ENCODE peak calls at places on chromosome 5, in nine cellular contexts. One of them, this sample, is unnamed.

GRCh38 chr5:168706655-168707069 is 127.5 kb upstream of the PANK3 start:
- DNase-seq in HT-29: peak
- DNase-seq in GDM1: no peak
- DNase-seq in NCI-H510A: no peak
- DNase-seq in stimulated activated CD4-positive, alpha-beta T cell treated with anti-CD3 and anti-CD28 coated beads, Interleukin-12 subunit alpha, Interleukin-12 subunit beta, amount 100 ng/mL, for 24 hours: no peak
- DNase-seq in A549: peak
- DNase-seq in astrocyte: peak
- DNase-seq in activated naive CD4-positive, alpha-beta T cell treated with anti-CD3 and anti-CD28 coated beads, Interleukin-2, amount 10 ng/mL, durations not matched to agents 7 days and 5 days: peak
- DNase-seq in cardiac muscle cell: peak
- DNase-seq in this sample: peak

GRCh38 chr5:73792687-73793320 is 166.8 kb downstream of the ARHGEF28 start:
- DNase-seq in HT-29: peak
- DNase-seq in GDM1: peak
- DNase-seq in cardiac muscle cell: peak
- DNase-seq in stimulated activated CD4-positive, alpha-beta T cell treated with anti-CD3 and anti-CD28 coated beads, Interleukin-12 subunit alpha, Interleukin-12 subunit beta, amount 100 ng/mL, for 24 hours: peak
- DNase-seq in NCI-H510A: no peak
- DNase-seq in astrocyte: peak
- DNase-seq in A549: peak
- DNase-seq in activated naive CD4-positive, alpha-beta T cell treated with anti-CD3 and anti-CD28 coated beads, Interleukin-2, amount 10 ng/mL, durations not matched to agents 7 days and 5 days: peak
- DNase-seq in this sample: peak

GRCh38 chr5:64299805-64300204 is 134.2 kb downstream of the RNF180 start:
- DNase-seq in HT-29: no peak
- DNase-seq in NCI-H510A: no peak
- DNase-seq in stimulated activated CD4-positive, alpha-beta T cell treated with anti-CD3 and anti-CD28 coated beads, Interleukin-12 subunit alpha, Interleukin-12 subunit beta, amount 100 ng/mL, for 24 hours: no peak
- DNase-seq in cardiac muscle cell: no peak
- DNase-seq in GDM1: no peak
- DNase-seq in astrocyte: peak
- DNase-seq in activated naive CD4-positive, alpha-beta T cell treated with anti-CD3 and anti-CD28 coated beads, Interleukin-2, amount 10 ng/mL, durations not matched to agents 7 days and 5 days: no peak
- DNase-seq in A549: no peak
- DNase-seq in this sample: no peak

GRCh38 chr5:66963559-66963971 is 233.0 kb downstream of the CD180 start:
- DNase-seq in activated naive CD4-positive, alpha-beta T cell treated with anti-CD3 and anti-CD28 coated beads, Interleukin-2, amount 10 ng/mL, durations not matched to agents 7 days and 5 days: no peak
- DNase-seq in astrocyte: peak
- DNase-seq in stimulated activated CD4-positive, alpha-beta T cell treated with anti-CD3 and anti-CD28 coated beads, Interleukin-12 subunit alpha, Interleukin-12 subunit beta, amount 100 ng/mL, for 24 hours: no peak
- DNase-seq in cardiac muscle cell: peak
- DNase-seq in GDM1: no peak
- DNase-seq in NCI-H510A: no peak
- DNase-seq in HT-29: no peak
- DNase-seq in A549: no peak
- DNase-seq in this sample: no peak

GRCh38 chr5:172148381-172148780 is 39.6 kb downstream of the STK10 start:
- DNase-seq in stimulated activated CD4-positive, alpha-beta T cell treated with anti-CD3 and anti-CD28 coated beads, Interleukin-12 subunit alpha, Interleukin-12 subunit beta, amount 100 ng/mL, for 24 hours: no peak
- DNase-seq in GDM1: no peak
- DNase-seq in activated naive CD4-positive, alpha-beta T cell treated with anti-CD3 and anti-CD28 coated beads, Interleukin-2, amount 10 ng/mL, durations not matched to agents 7 days and 5 days: no peak
- DNase-seq in A549: no peak
- DNase-seq in NCI-H510A: no peak
- DNase-seq in cardiac muscle cell: no peak
- DNase-seq in HT-29: no peak
- DNase-seq in astrocyte: no peak
- DNase-seq in this sample: no peak

GRCh38 chr5:33774323-33774722 is 117.5 kb downstream of the ADAMTS12 start:
- DNase-seq in HT-29: no peak
- DNase-seq in GDM1: no peak
- DNase-seq in A549: no peak
- DNase-seq in NCI-H510A: no peak
- DNase-seq in stimulated activated CD4-positive, alpha-beta T cell treated with anti-CD3 and anti-CD28 coated beads, Interleukin-12 subunit alpha, Interleukin-12 subunit beta, amount 100 ng/mL, for 24 hours: no peak
- DNase-seq in astrocyte: no peak
- DNase-seq in cardiac muscle cell: no peak
- DNase-seq in activated naive CD4-positive, alpha-beta T cell treated with anti-CD3 and anti-CD28 coated beads, Interleukin-2, amount 10 ng/mL, durations not matched to agents 7 days and 5 days: no peak
- DNase-seq in this sample: no peak

GRCh38 chr5:137706841-137707240 is 29.0 kb downstream of the KLHL3 start:
- DNase-seq in GDM1: no peak
- DNase-seq in cardiac muscle cell: no peak
- DNase-seq in HT-29: no peak
- DNase-seq in NCI-H510A: no peak
- DNase-seq in A549: no peak
- DNase-seq in astrocyte: peak
- DNase-seq in stimulated activated CD4-positive, alpha-beta T cell treated with anti-CD3 and anti-CD28 coated beads, Interleukin-12 subunit alpha, Interleukin-12 subunit beta, amount 100 ng/mL, for 24 hours: no peak
- DNase-seq in activated naive CD4-positive, alpha-beta T cell treated with anti-CD3 and anti-CD28 coated beads, Interleukin-2, amount 10 ng/mL, durations not matched to agents 7 days and 5 days: no peak
- DNase-seq in this sample: no peak

GRCh38 chr5:54959673-54960418 is 25.5 kb downstream of the ESM1 start:
- DNase-seq in HT-29: peak
- DNase-seq in astrocyte: no peak
- DNase-seq in GDM1: no peak
- DNase-seq in cardiac muscle cell: peak
- DNase-seq in A549: no peak
- DNase-seq in activated naive CD4-positive, alpha-beta T cell treated with anti-CD3 and anti-CD28 coated beads, Interleukin-2, amount 10 ng/mL, durations not matched to agents 7 days and 5 days: peak
- DNase-seq in stimulated activated CD4-positive, alpha-beta T cell treated with anti-CD3 and anti-CD28 coated beads, Interleukin-12 subunit alpha, Interleukin-12 subunit beta, amount 100 ng/mL, for 24 hours: no peak
- DNase-seq in NCI-H510A: no peak
- DNase-seq in this sample: peak

GRCh38 chr5:129094924-129095797 is 612 bp downstream of the ISOC1 start:
- DNase-seq in A549: peak
- DNase-seq in activated naive CD4-positive, alpha-beta T cell treated with anti-CD3 and anti-CD28 coated beads, Interleukin-2, amount 10 ng/mL, durations not matched to agents 7 days and 5 days: peak
- DNase-seq in HT-29: peak
- DNase-seq in NCI-H510A: peak
- DNase-seq in stimulated activated CD4-positive, alpha-beta T cell treated with anti-CD3 and anti-CD28 coated beads, Interleukin-12 subunit alpha, Interleukin-12 subunit beta, amount 100 ng/mL, for 24 hours: no peak
- DNase-seq in GDM1: peak
- DNase-seq in cardiac muscle cell: peak
- DNase-seq in astrocyte: peak
- DNase-seq in this sample: peak

GRCh38 chr5:170434953-170435605 is 45.9 kb upstream of the KCNMB1 start:
- DNase-seq in A549: peak
- DNase-seq in stimulated activated CD4-positive, alpha-beta T cell treated with anti-CD3 and anti-CD28 coated beads, Interleukin-12 subunit alpha, Interleukin-12 subunit beta, amount 100 ng/mL, for 24 hours: peak
- DNase-seq in astrocyte: peak
- DNase-seq in HT-29: peak
- DNase-seq in cardiac muscle cell: peak
- DNase-seq in NCI-H510A: no peak
- DNase-seq in GDM1: no peak
- DNase-seq in activated naive CD4-positive, alpha-beta T cell treated with anti-CD3 and anti-CD28 coated beads, Interleukin-2, amount 10 ng/mL, durations not matched to agents 7 days and 5 days: peak
- DNase-seq in this sample: peak

GRCh38 chr5:179271821-179272325 is 73.4 kb downstream of the ADAMTS2 start:
- DNase-seq in A549: no peak
- DNase-seq in GDM1: no peak
- DNase-seq in HT-29: no peak
- DNase-seq in cardiac muscle cell: no peak
- DNase-seq in astrocyte: no peak
- DNase-seq in activated naive CD4-positive, alpha-beta T cell treated with anti-CD3 and anti-CD28 coated beads, Interleukin-2, amount 10 ng/mL, durations not matched to agents 7 days and 5 days: peak
- DNase-seq in NCI-H510A: no peak
- DNase-seq in stimulated activated CD4-positive, alpha-beta T cell treated with anti-CD3 and anti-CD28 coated beads, Interleukin-12 subunit alpha, Interleukin-12 subunit beta, amount 100 ng/mL, for 24 hours: no peak
- DNase-seq in this sample: no peak

GRCh38 chr5:133727636-133728035 is 115.3 kb upstream of the FSTL4 start:
- DNase-seq in A549: no peak
- DNase-seq in astrocyte: no peak
- DNase-seq in cardiac muscle cell: no peak
- DNase-seq in GDM1: no peak
- DNase-seq in activated naive CD4-positive, alpha-beta T cell treated with anti-CD3 and anti-CD28 coated beads, Interleukin-2, amount 10 ng/mL, durations not matched to agents 7 days and 5 days: no peak
- DNase-seq in stimulated activated CD4-positive, alpha-beta T cell treated with anti-CD3 and anti-CD28 coated beads, Interleukin-12 subunit alpha, Interleukin-12 subunit beta, amount 100 ng/mL, for 24 hours: no peak
- DNase-seq in NCI-H510A: no peak
- DNase-seq in HT-29: no peak
- DNase-seq in this sample: no peak

GRCh38 chr5:147918899-147919298 is 12.6 kb upstream of the C5orf46 start:
- DNase-seq in A549: no peak
- DNase-seq in activated naive CD4-positive, alpha-beta T cell treated with anti-CD3 and anti-CD28 coated beads, Interleukin-2, amount 10 ng/mL, durations not matched to agents 7 days and 5 days: no peak
- DNase-seq in GDM1: no peak
- DNase-seq in cardiac muscle cell: no peak
- DNase-seq in HT-29: no peak
- DNase-seq in astrocyte: no peak
- DNase-seq in stimulated activated CD4-positive, alpha-beta T cell treated with anti-CD3 and anti-CD28 coated beads, Interleukin-12 subunit alpha, Interleukin-12 subunit beta, amount 100 ng/mL, for 24 hours: no peak
- DNase-seq in NCI-H510A: no peak
- DNase-seq in this sample: no peak

GRCh38 chr5:63555874-63556273 is 406.4 kb downstream of the HTR1A start:
- DNase-seq in HT-29: no peak
- DNase-seq in GDM1: no peak
- DNase-seq in stimulated activated CD4-positive, alpha-beta T cell treated with anti-CD3 and anti-CD28 coated beads, Interleukin-12 subunit alpha, Interleukin-12 subunit beta, amount 100 ng/mL, for 24 hours: no peak
- DNase-seq in cardiac muscle cell: no peak
- DNase-seq in activated naive CD4-positive, alpha-beta T cell treated with anti-CD3 and anti-CD28 coated beads, Interleukin-2, amount 10 ng/mL, durations not matched to agents 7 days and 5 days: no peak
- DNase-seq in astrocyte: no peak
- DNase-seq in NCI-H510A: no peak
- DNase-seq in A549: no peak
- DNase-seq in this sample: no peak

GRCh38 chr5:143860211-143860610 is 48.2 kb downstream of the HMHB1 start:
- DNase-seq in cardiac muscle cell: no peak
- DNase-seq in activated naive CD4-positive, alpha-beta T cell treated with anti-CD3 and anti-CD28 coated beads, Interleukin-2, amount 10 ng/mL, durations not matched to agents 7 days and 5 days: no peak
- DNase-seq in HT-29: peak
- DNase-seq in GDM1: no peak
- DNase-seq in stimulated activated CD4-positive, alpha-beta T cell treated with anti-CD3 and anti-CD28 coated beads, Interleukin-12 subunit alpha, Interleukin-12 subunit beta, amount 100 ng/mL, for 24 hours: no peak
- DNase-seq in astrocyte: no peak
- DNase-seq in A549: no peak
- DNase-seq in NCI-H510A: no peak
- DNase-seq in this sample: no peak

GRCh38 chr5:69418559-69418958 is 3.6 kb downstream of the MARVELD2 start:
- DNase-seq in A549: no peak
- DNase-seq in activated naive CD4-positive, alpha-beta T cell treated with anti-CD3 and anti-CD28 coated beads, Interleukin-2, amount 10 ng/mL, durations not matched to agents 7 days and 5 days: no peak
- DNase-seq in stimulated activated CD4-positive, alpha-beta T cell treated with anti-CD3 and anti-CD28 coated beads, Interleukin-12 subunit alpha, Interleukin-12 subunit beta, amount 100 ng/mL, for 24 hours: no peak
- DNase-seq in GDM1: no peak
- DNase-seq in cardiac muscle cell: no peak
- DNase-seq in HT-29: no peak
- DNase-seq in astrocyte: no peak
- DNase-seq in NCI-H510A: no peak
- DNase-seq in this sample: no peak

GRCh38 chr5:53877243-53877642 is 316.8 kb downstream of the NDUFS4 start:
- DNase-seq in activated naive CD4-positive, alpha-beta T cell treated with anti-CD3 and anti-CD28 coated beads, Interleukin-2, amount 10 ng/mL, durations not matched to agents 7 days and 5 days: no peak
- DNase-seq in astrocyte: peak
- DNase-seq in stimulated activated CD4-positive, alpha-beta T cell treated with anti-CD3 and anti-CD28 coated beads, Interleukin-12 subunit alpha, Interleukin-12 subunit beta, amount 100 ng/mL, for 24 hours: no peak
- DNase-seq in A549: no peak
- DNase-seq in NCI-H510A: no peak
- DNase-seq in GDM1: no peak
- DNase-seq in HT-29: no peak
- DNase-seq in cardiac muscle cell: no peak
- DNase-seq in this sample: no peak

GRCh38 chr5:100789641-100790160 is 113.4 kb downstream of the ST8SIA4 start:
- DNase-seq in stimulated activated CD4-positive, alpha-beta T cell treated with anti-CD3 and anti-CD28 coated beads, Interleukin-12 subunit alpha, Interleukin-12 subunit beta, amount 100 ng/mL, for 24 hours: no peak
- DNase-seq in A549: no peak
- DNase-seq in NCI-H510A: no peak
- DNase-seq in GDM1: no peak
- DNase-seq in activated naive CD4-positive, alpha-beta T cell treated with anti-CD3 and anti-CD28 coated beads, Interleukin-2, amount 10 ng/mL, durations not matched to agents 7 days and 5 days: no peak
- DNase-seq in HT-29: no peak
- DNase-seq in cardiac muscle cell: no peak
- DNase-seq in astrocyte: no peak
- DNase-seq in this sample: no peak

GRCh38 chr5:154071799-154072781 is 33.3 kb downstream of the MFAP3 start:
- DNase-seq in NCI-H510A: no peak
- DNase-seq in HT-29: peak
- DNase-seq in stimulated activated CD4-positive, alpha-beta T cell treated with anti-CD3 and anti-CD28 coated beads, Interleukin-12 subunit alpha, Interleukin-12 subunit beta, amount 100 ng/mL, for 24 hours: peak
- DNase-seq in activated naive CD4-positive, alpha-beta T cell treated with anti-CD3 and anti-CD28 coated beads, Interleukin-2, amount 10 ng/mL, durations not matched to agents 7 days and 5 days: peak
- DNase-seq in GDM1: peak
- DNase-seq in astrocyte: peak
- DNase-seq in cardiac muscle cell: peak
- DNase-seq in A549: peak
- DNase-seq in this sample: peak

GRCh38 chr5:17069995-17070405 is 133.9 kb upstream of the MYO10 start:
- DNase-seq in cardiac muscle cell: peak
- DNase-seq in HT-29: peak
- DNase-seq in activated naive CD4-positive, alpha-beta T cell treated with anti-CD3 and anti-CD28 coated beads, Interleukin-2, amount 10 ng/mL, durations not matched to agents 7 days and 5 days: no peak
- DNase-seq in stimulated activated CD4-positive, alpha-beta T cell treated with anti-CD3 and anti-CD28 coated beads, Interleukin-12 subunit alpha, Interleukin-12 subunit beta, amount 100 ng/mL, for 24 hours: no peak
- DNase-seq in NCI-H510A: peak
- DNase-seq in GDM1: no peak
- DNase-seq in astrocyte: peak
- DNase-seq in A549: peak
- DNase-seq in this sample: peak

GRCh38 chr5:80414113-80414512 is 6.2 kb downstream of the ZFYVE16 start:
- DNase-seq in HT-29: no peak
- DNase-seq in stimulated activated CD4-positive, alpha-beta T cell treated with anti-CD3 and anti-CD28 coated beads, Interleukin-12 subunit alpha, Interleukin-12 subunit beta, amount 100 ng/mL, for 24 hours: no peak
- DNase-seq in astrocyte: no peak
- DNase-seq in cardiac muscle cell: no peak
- DNase-seq in activated naive CD4-positive, alpha-beta T cell treated with anti-CD3 and anti-CD28 coated beads, Interleukin-2, amount 10 ng/mL, durations not matched to agents 7 days and 5 days: no peak
- DNase-seq in NCI-H510A: no peak
- DNase-seq in A549: no peak
- DNase-seq in GDM1: no peak
- DNase-seq in this sample: no peak

GRCh38 chr5:154444559-154445421 is 1.0 kb upstream of the SAP30L start:
- DNase-seq in HT-29: peak
- DNase-seq in activated naive CD4-positive, alpha-beta T cell treated with anti-CD3 and anti-CD28 coated beads, Interleukin-2, amount 10 ng/mL, durations not matched to agents 7 days and 5 days: peak
- DNase-seq in cardiac muscle cell: peak
- DNase-seq in A549: peak
- DNase-seq in stimulated activated CD4-positive, alpha-beta T cell treated with anti-CD3 and anti-CD28 coated beads, Interleukin-12 subunit alpha, Interleukin-12 subunit beta, amount 100 ng/mL, for 24 hours: no peak
- DNase-seq in GDM1: no peak
- DNase-seq in NCI-H510A: no peak
- DNase-seq in astrocyte: no peak
- DNase-seq in this sample: peak